ENCODE peak calls at places on chromosomes 16 and 17, in six cellular contexts. I is fibroblast of lung, S is tibial artery, Q is stomach, R is A673, D is GM23338. G is an unnamed sample.
A peak's percentile ranks its signal among the peaks of the same experiment; 100 is the strongest.

GRCh38 chr16:53908731-53909130 is 204.8 kb downstream of the FTO start:
- DNase-seq in I (peak; percentile 61), S (no peak), Q (no peak), R (no peak), D (no peak), G (no peak)

GRCh38 chr17:39981207-39982068 is 831 bp downstream of the PSMD3 start:
- DNase-seq in I (no peak), S (no peak), Q (no peak), R (no peak), D (no peak), G (peak; percentile 16)

GRCh38 chr17:80279895-80280294 is 19.2 kb downstream of the RNF213 start:
- DNase-seq in I (peak; percentile 65), S (peak; percentile 62), Q (no peak), R (peak; percentile 37), D (no peak), G (no peak)

GRCh38 chr16:53433930-53434435 is 288 bp upstream of the RBL2 start:
- DNase-seq in I (peak; percentile 84), S (no peak), Q (no peak), R (peak; percentile 88), D (no peak), G (peak; percentile 79)

GRCh38 chr17:41377546-41377945 is 4.6 kb downstream of the KRT34 start:
- DNase-seq in I (no peak), S (no peak), Q (no peak), R (peak; percentile 17), D (peak; percentile 4), G (no peak)

GRCh38 chr17:28460901-28461300 is 12.5 kb upstream of the SLC13A2 start:
- DNase-seq in I (no peak), S (no peak), Q (no peak), R (no peak), D (no peak), G (no peak)

GRCh38 chr17:82052638-82053059 is 951 bp downstream of the GPS1 start:
- DNase-seq in I (no peak), S (no peak), Q (no peak), R (no peak), D (no peak), G (no peak)

GRCh38 chr16:2827831-2828520 is 2.1 kb upstream of the ZG16B start:
- DNase-seq in I (no peak), S (no peak), Q (no peak), R (no peak), D (peak; percentile 58), G (no peak)

GRCh38 chr16:19432429-19432828 is 14.7 kb downstream of the TMC5 start:
- DNase-seq in I (no peak), S (no peak), Q (no peak), R (no peak), D (peak; percentile 51), G (no peak)

GRCh38 chr16:27367463-27368357 is 34.3 kb upstream of the IL21R start:
- DNase-seq in I (peak; percentile 63), S (peak; percentile 83), Q (peak; percentile 80), R (peak; percentile 88), D (peak; percentile 86), G (peak; percentile 89)

GRCh38 chr16:11004957-11005610 is 60.7 kb downstream of the CLEC16A start:
- DNase-seq in I (peak; percentile 51), S (no peak), Q (no peak), R (no peak), D (no peak), G (no peak)

GRCh38 chr16:28297784-28298510 is 5.6 kb downstream of the SBK1 start:
- DNase-seq in I (no peak), S (no peak), Q (no peak), R (no peak), D (peak; percentile 27), G (no peak)

GRCh38 chr16:9144106-9144505 is 52.7 kb downstream of the HAPSTR1 start:
- DNase-seq in I (no peak), S (no peak), Q (no peak), R (no peak), D (peak; percentile 51), G (no peak)

GRCh38 chr16:9151597-9151996 is 60.2 kb downstream of the HAPSTR1 start:
- DNase-seq in I (peak; percentile 71), S (no peak), Q (no peak), R (no peak), D (no peak), G (no peak)

GRCh38 chr16:9152649-9153501 is 61.4 kb downstream of the HAPSTR1 start:
- DNase-seq in I (no peak), S (no peak), Q (no peak), R (peak; percentile 82), D (no peak), G (no peak)

GRCh38 chr16:9151074-9151473 is 59.6 kb downstream of the HAPSTR1 start:
- DNase-seq in I (no peak), S (no peak), Q (no peak), R (no peak), D (no peak), G (no peak)

DNA sequence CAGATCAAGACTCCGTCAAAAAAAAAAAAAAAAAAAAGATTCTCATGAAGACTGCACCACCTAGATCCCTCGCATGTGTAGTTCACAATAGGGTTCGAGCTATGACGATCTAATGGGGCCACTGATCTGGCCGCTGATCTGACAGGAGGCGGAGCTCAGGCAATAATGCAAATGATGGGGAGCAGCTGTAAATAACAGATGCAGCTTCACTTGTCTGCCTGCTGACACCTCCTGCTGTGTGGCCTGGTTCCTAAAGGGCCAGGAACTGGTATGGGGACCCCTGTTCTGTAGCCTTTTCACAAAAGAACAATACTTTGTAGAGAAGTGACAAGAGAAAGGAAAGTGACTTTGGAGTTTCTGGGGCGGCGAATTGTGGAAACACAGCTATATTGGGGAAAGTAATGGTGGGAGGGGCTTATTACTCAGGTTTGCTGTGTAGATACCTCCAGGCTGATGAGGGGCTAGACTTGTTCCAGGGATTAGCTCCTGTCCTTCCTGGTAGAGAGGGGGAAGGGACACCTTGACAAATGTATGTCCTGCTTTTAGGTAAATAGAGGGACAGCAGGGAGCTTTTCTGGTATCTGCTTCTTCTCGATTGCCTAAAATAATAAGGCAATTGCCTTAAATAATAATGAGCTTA is 57.1 kb downstream of the HAPSTR1 start:
- DNase-seq in I (no peak), S (no peak), Q (no peak), R (no peak), D (peak; percentile 60), G (no peak)
- H3K27ac ChIP-seq in I (no peak overlapping the region), S (no peak overlapping the region), Q (no peak overlapping the region), R (no peak overlapping the region), D (peak overlapping the region; percentile 26), G (no peak overlapping the region)

GRCh38 chr16:49688298-49688697 is 167.6 kb downstream of the ZNF423 start:
- DNase-seq in I (no peak), S (no peak), Q (no peak), R (no peak), D (peak; percentile 67), G (no peak)
- TF ChIP-seq CTCF in I (no peak), S (no peak), Q (no peak), R (peak; percentile 19), D (peak; percentile 43), G (no peak)

GRCh38 chr16:84080378-84080777 is 36.4 kb downstream of the MBTPS1 start:
- DNase-seq in I (no peak), S (no peak), Q (no peak), R (no peak), D (no peak), G (no peak)

GRCh38 chr16:84081446-84081989 is 35.2 kb downstream of the MBTPS1 start:
- DNase-seq in I (no peak), S (no peak), Q (no peak), R (no peak), D (no peak), G (no peak)

GRCh38 chr16:84079664-84080063 is 37.1 kb upstream of the SLC38A8 start:
- DNase-seq in I (no peak), S (no peak), Q (no peak), R (no peak), D (no peak), G (no peak)

GRCh38 chr16:84082110-84082509 is 34.6 kb downstream of the MBTPS1 start:
- DNase-seq in I (no peak), S (no peak), Q (no peak), R (no peak), D (peak; percentile 47), G (no peak)

DNA sequence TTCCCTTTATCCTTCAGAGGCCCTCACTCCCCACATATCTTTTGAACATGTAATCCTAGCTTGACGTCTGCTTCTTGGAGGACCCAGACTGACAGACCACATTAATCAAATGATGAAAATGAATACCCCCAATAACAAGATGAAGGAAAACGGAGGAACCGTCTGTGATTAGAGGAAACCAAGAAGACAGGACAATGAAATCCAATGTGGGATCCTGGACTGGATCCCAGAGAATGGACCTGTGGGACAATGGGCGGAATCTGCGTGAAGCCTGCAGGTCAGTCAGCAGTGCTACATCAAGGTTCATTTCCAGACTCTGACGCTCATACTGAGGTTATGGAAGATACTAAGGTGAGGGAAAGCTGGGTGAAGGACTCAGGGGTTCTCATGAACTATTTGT is 35.9 kb downstream of the MBTPS1 start:
- DNase-seq in I (no peak), S (no peak), Q (no peak), R (no peak), D (no peak), G (no peak)
- H3K27ac ChIP-seq in I (no peak overlapping the region), S (no peak overlapping the region), Q (no peak overlapping the region), R (no peak overlapping the region), D (no peak overlapping the region), G (peak overlapping the region; percentile 64)

DNA sequence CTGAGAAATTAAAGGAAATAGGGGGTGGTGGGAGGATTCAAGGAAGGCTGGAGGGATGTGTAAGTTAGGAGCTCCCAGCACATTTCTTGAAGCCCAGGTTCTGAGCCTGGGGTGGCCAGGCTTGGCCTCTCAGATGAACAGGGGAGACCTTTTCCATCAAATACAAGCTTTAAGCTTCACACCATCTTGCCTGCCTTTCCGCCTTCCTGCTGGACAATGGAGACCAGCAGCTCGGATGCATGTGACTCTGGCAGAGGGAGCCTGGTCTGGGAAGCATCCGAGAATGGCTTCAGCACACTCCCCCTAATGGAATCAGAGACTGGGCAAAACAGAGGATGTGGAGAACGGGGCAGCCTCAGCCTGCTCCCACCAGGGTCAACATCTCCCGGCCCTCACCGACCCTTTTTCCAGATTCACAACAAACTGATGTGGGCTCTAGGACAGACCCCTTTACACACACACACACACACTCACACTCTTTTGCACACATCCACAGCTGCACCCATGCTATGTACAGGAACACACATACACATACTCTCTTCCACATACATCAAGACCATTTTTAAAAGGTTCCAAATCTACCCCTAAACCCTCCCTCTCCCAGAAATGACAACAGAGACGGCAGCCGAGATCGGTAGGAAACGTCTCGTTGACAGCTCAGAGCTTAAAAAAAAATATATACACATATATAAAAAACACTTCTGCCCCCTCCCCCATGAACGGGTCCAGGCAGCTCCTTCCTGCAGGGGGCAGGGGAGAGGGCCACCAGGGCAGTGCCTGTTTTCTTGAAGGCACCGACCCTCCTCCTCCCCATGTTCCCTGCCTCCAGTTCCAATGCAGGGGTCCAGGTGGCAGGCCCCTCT is 6.5 kb upstream of the ATXN7L3 start:
- DNase-seq in I (no peak), S (no peak), Q (no peak), R (no peak), D (peak; percentile 49), G (no peak)
- TF ChIP-seq CTCF in I (peak; percentile 8), S (no peak), Q (no peak), R (no peak), D (peak; percentile 37), G (no peak)

GRCh38 chr16:51442140-51442539 is 291.1 kb upstream of the SALL1 start:
- DNase-seq in I (no peak), S (no peak), Q (no peak), R (no peak), D (no peak), G (no peak)
- H3K27ac ChIP-seq in I (no peak overlapping the region), S (no peak overlapping the region), Q (no peak overlapping the region), R (peak overlapping the region; percentile 57), D (no peak overlapping the region), G (no peak overlapping the region)

G was measured in RWPE1.